ENCODE peak calls at places on chromosomes 1 and 21, in four cellular contexts. K is A549, N is NT2/D1, H is heart left ventricle. Z is an unnamed sample.

GRCh38 chr1:224637936-224638335 is 21.8 kb downstream of the CNIH3 start:
- DNase-seq in K (no peak), N (no peak), H (no peak), Z (no peak)

GRCh38 chr1:233443040-233443439 is 115.5 kb downstream of the MAP3K21 start:
- DNase-seq in K (no peak), N (no peak), H (no peak), Z (peak; percentile 4)

GRCh38 chr1:48227165-48228013 is 4.9 kb downstream of the SLC5A9 start:
- DNase-seq in K (no peak), N (no peak), H (no peak), Z (no peak)

GRCh38 chr1:208641881-208642280 is 397.7 kb upstream of the PLXNA2 start:
- DNase-seq in K (no peak), N (no peak), H (no peak), Z (no peak)

GRCh38 chr1:27589841-27590426 is 14.0 kb downstream of the AHDC1 start:
- DNase-seq in K (no peak), N (no peak), H (peak; percentile 72), Z (peak; percentile 57)

GRCh38 chr1:169731446-169731845 is 2.4 kb downstream of the SELE start:
- DNase-seq in K (no peak), N (no peak), H (no peak), Z (no peak)

GRCh38 chr1:15156807-15157380 is 3.3 kb downstream of the TMEM51 start:
- DNase-seq in K (no peak), N (no peak), H (no peak), Z (no peak)

GRCh38 chr1:82485591-82486369 is 685.0 kb downstream of the ADGRL2 start:
- DNase-seq in K (no peak), N (peak; percentile 83), H (peak; percentile 34), Z (peak; percentile 18)

GRCh38 chr1:41428736-41429640 is 55.5 kb downstream of the EDN2 start:
- DNase-seq in K (no peak), N (no peak), H (peak; percentile 14), Z (no peak)

GRCh38 chr1:180540697-180541594 is 17.8 kb upstream of the OVAAL start:
- DNase-seq in K (no peak), N (no peak), H (peak; percentile 66), Z (no peak)

GRCh38 chr21:38170283-38170682 is 86.5 kb upstream of the KCNJ15 start:
- DNase-seq in K (no peak), N (peak; percentile 52), H (peak; percentile 33), Z (no peak)

GRCh38 chr1:203354246-203354645 is 3.3 kb upstream of the FMOD start:
- DNase-seq in K (no peak), N (no peak), H (no peak), Z (no peak)

GRCh38 chr1:162136760-162137537 is 67.5 kb downstream of the NOS1AP start:
- DNase-seq in K (peak; percentile 68), N (no peak), H (no peak), Z (no peak)

GRCh38 chr1:18936814-18937481 is 19.5 kb downstream of the IFFO2 start:
- DNase-seq in K (no peak), N (no peak), H (no peak), Z (no peak)

GRCh38 chr1:244074559-244075171 is 23.6 kb downstream of the ZBTB18 start:
- DNase-seq in K (no peak), N (no peak), H (no peak), Z (no peak)

GRCh38 chr1:155218854-155219591 is 10.5 kb downstream of the MTX1 start:
- DNase-seq in K (no peak), N (no peak), H (no peak), Z (peak; percentile 79)
- H3K4me3 ChIP-seq in K (no peak overlapping the region), N (no peak overlapping the region), H (peak overlapping the region; percentile 32), Z (peak overlapping the region; percentile 22)

GRCh38 chr1:155079487-155080249 is 1.0 kb downstream of the EFNA3 start:
- DNase-seq in K (no peak), N (no peak), H (no peak), Z (peak; percentile 59)

GRCh38 chr1:155081472-155082300 is 3.0 kb downstream of the EFNA3 start:
- DNase-seq in K (no peak), N (no peak), H (no peak), Z (no peak)

GRCh38 chr1:155082301-155082940 is 3.8 kb downstream of the EFNA3 start:
- DNase-seq in K (no peak), N (no peak), H (no peak), Z (no peak)

GRCh38 chr1:155079210-155079486 is 511 bp downstream of the EFNA3 start:
- DNase-seq in K (no peak), N (no peak), H (no peak), Z (no peak)

DNA sequence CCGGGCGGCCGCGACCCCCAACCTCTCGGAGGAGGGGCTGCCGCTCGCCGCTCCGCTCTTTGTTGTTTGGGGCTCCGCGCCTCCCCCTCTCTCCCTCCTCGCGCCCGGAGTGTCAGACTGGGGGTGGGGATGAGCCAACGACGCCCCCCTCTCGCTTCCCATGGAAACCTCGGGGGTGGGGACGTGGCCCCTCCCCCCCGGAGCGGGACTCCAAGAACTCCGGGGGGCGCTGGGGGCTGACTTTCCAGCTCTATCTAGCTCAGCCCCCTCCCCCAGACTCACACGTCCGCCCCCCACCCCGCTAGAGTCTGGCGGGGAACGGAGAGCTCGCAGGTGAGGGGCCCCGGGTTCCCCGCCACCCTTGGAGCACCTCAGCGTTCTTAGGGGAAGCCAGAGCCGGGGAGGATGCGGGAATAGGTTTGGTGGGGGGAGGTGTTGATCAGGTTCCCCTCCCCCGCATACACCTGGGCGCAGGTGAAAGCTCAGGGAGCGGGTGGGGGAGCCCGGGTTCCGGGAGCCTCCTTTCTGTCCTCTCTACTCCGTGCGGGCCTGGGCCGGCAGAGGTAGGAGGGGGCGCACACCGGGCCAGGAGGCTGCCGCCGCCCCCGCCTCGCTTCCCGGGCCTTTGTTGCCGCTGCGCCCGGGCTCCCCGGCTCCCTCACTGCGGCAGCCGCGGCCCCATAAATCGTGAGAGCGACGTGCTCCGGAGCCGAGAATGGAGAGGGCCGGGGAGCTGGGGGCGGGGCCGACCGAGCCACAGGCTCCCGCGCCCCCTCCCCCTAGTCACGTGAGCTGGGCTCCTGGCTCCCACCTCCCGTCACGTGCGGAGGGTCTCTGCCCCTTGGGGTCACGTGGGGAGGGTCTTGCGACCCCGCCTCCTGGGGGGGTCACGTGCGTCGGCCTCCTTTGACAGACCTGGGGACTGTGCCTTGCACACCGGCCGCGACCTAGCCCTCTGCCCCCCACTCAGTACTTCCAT is 1.9 kb downstream of the EFNA3 start:
- DNase-seq in K (no peak), N (no peak), H (no peak), Z (no peak)
- H3K4me1 ChIP-seq in K (peaks cover 52% of the 10 kb centered on the region), N (peaks cover 44% of the 10 kb centered on the region), H (peaks cover 65% of the 10 kb centered on the region), Z (peaks cover 10% of the 10 kb centered on the region)

GRCh38 chr21:7952648-7953047 is 2568.7 kb upstream of the TPTE start:
- DNase-seq in K (no peak), N (no peak), H (no peak), Z (no peak)
- H3K9me3 ChIP-seq in K (peaks cover 34% of the 10 kb centered on the region), N (peaks cover 10% of the 10 kb centered on the region), H (peaks cover 100% of the 10 kb centered on the region), Z (peaks cover 75% of the 10 kb centered on the region)

GRCh38 chr1:8396912-8397406 is 79.0 kb downstream of the SLC45A1 start:
- DNase-seq in K (peak; percentile 36), N (no peak), H (peak; percentile 67), Z (peak; percentile 96)

GRCh38 chr1:8396083-8396911 is 78.4 kb downstream of the SLC45A1 start:
- DNase-seq in K (no peak), N (no peak), H (no peak), Z (peak; percentile 66)

GRCh38 chr1:8398677-8399076 is 80.8 kb downstream of the SLC45A1 start:
- DNase-seq in K (no peak), N (no peak), H (no peak), Z (no peak)

GRCh38 chr1:8398086-8398485 is 80.2 kb downstream of the SLC45A1 start:
- DNase-seq in K (no peak), N (no peak), H (no peak), Z (no peak)

DNA sequence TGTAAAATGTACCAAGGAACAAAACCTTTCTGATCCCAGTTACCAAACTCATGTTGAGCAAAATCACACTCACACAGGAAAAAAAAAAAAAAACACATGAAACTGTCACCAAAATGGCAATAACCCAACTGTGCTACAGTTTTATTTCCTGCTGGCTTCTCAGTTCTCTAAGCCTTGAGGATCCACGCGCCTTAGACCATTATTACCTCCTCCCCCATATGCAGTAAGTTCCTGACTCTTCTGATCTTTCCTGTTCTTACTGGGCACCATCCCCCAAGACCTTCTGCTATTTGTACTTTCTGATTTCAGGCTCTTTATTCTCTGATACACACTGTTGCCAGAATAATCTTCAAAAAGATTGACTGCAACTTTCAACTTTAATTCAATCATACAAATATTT is 79.6 kb downstream of the SLC45A1 start:
- DNase-seq in K (no peak), N (no peak), H (no peak), Z (no peak)
- H3K4me3 ChIP-seq in K (no peak overlapping the region), N (no peak overlapping the region), H (no peak overlapping the region), Z (no peak overlapping the region)

GRCh38 chr1:112937070-112937469 is 18.9 kb downstream of the SLC16A1 start:
- DNase-seq in K (no peak), N (no peak), H (no peak), Z (no peak)
- H3K4me1 ChIP-seq in K (peaks cover 42% of the 10 kb centered on the region), N (no peaks in the 10 kb centered on the region), H (peaks cover 42% of the 10 kb centered on the region), Z (peaks cover 37% of the 10 kb centered on the region)